ENCODE peak calls at places on chromosome 20, in nine cellular contexts. Q is SK-N-SH, A is cardiac fibroblast, B is neural crest cell, U is NB4, M is transverse colon, V is tibial nerve, N is neural progenitor cell, E is fibroblast of the aortic adventitia. K is an unnamed sample.
A peak's percentile ranks its signal among the peaks of the same experiment; 100 is the strongest.

GRCh38 chr20:24102290-24102689 is 113.7 kb upstream of the GGTLC1 start:
- DNase-seq in Q (no peak), A (no peak), B (no peak), U (peak; percentile 64), M (no peak), V (no peak), N (peak; percentile 56), E (no peak), K (peak; percentile 22)

GRCh38 chr20:35007413-35007812 is 51.7 kb downstream of the MYH7B start:
- DNase-seq in Q (no peak), A (no peak), B (no peak), U (no peak), M (peak; percentile 2), V (peak; percentile 8), N (no peak), E (no peak), K (no peak)

GRCh38 chr20:20338133-20338730 is 29.7 kb upstream of the INSM1 start:
- DNase-seq in Q (no peak), A (no peak), B (no peak), U (no peak), M (no peak), V (no peak), N (no peak), E (no peak), K (no peak)

GRCh38 chr20:32959351-32960221 is 44.6 kb downstream of the SUN5 start:
- DNase-seq in Q (no peak), A (no peak), B (no peak), U (no peak), M (no peak), V (no peak), N (no peak), E (no peak), K (no peak)

GRCh38 chr20:62048346-62048761 is 17.3 kb downstream of the TAF4 start:
- DNase-seq in Q (no peak), A (no peak), B (no peak), U (no peak), M (no peak), V (no peak), N (no peak), E (no peak), K (no peak)

GRCh38 chr20:25040438-25040831 is 17.5 kb downstream of the ACSS1 start:
- DNase-seq in Q (no peak), A (peak; percentile 93), B (no peak), U (no peak), M (peak; percentile 48), V (peak; percentile 48), N (no peak), E (peak; percentile 93), K (no peak)

GRCh38 chr20:64265201-64265600 is 9.7 kb downstream of the PCMTD2 start:
- DNase-seq in Q (no peak), A (no peak), B (no peak), U (no peak), M (no peak), V (no peak), N (no peak), E (no peak), K (no peak)

GRCh38 chr20:7637184-7637583 is 303.1 kb downstream of the HAO1 start:
- DNase-seq in Q (no peak), A (peak; percentile 11), B (no peak), U (no peak), M (no peak), V (no peak), N (no peak), E (peak; percentile 50), K (peak; percentile 7)

GRCh38 chr20:63273635-63274380 is 1.2 kb downstream of the ARFGAP1 start:
- DNase-seq in Q (no peak), A (peak; percentile 48), B (no peak), U (peak; percentile 55), M (no peak), V (no peak), N (peak; percentile 28), E (peak; percentile 67), K (peak; percentile 55)

GRCh38 chr20:2349801-2350200 is 30.9 kb upstream of the TGM6 start:
- DNase-seq in Q (no peak), A (peak; percentile 13), B (no peak), U (no peak), M (no peak), V (no peak), N (no peak), E (peak; percentile 17), K (no peak)

GRCh38 chr20:48616481-48616880 is 211.3 kb downstream of the PREX1 start:
- DNase-seq in Q (no peak), A (no peak), B (no peak), U (no peak), M (no peak), V (no peak), N (no peak), E (no peak), K (no peak)

GRCh38 chr20:25178563-25179438 is 16.7 kb upstream of the ENTPD6 start:
- DNase-seq in Q (peak; percentile 65), A (peak; percentile 89), B (no peak), U (peak; percentile 56), M (no peak), V (no peak), N (peak; percentile 71), E (peak; percentile 96), K (peak; percentile 98)

GRCh38 chr20:34791289-34792020 is 34.0 kb downstream of the NCOA6 start:
- DNase-seq in Q (no peak), A (peak; percentile 70), B (no peak), U (peak; percentile 59), M (no peak), V (no peak), N (peak; percentile 28), E (peak; percentile 92), K (no peak)

GRCh38 chr20:1949711-1950110 is 44.1 kb downstream of the PDYN start:
- DNase-seq in Q (peak; percentile 44), A (no peak), B (no peak), U (no peak), M (no peak), V (no peak), N (no peak), E (no peak), K (no peak)

GRCh38 chr20:4689224-4689623 is 32.5 kb upstream of the PRND start:
- DNase-seq in Q (no peak), A (no peak), B (no peak), U (peak; percentile 39), M (no peak), V (no peak), N (no peak), E (no peak), K (no peak)

GRCh38 chr20:24825591-24825990 is 123.5 kb upstream of the CST7 start:
- DNase-seq in Q (no peak), A (no peak), B (no peak), U (no peak), M (no peak), V (no peak), N (no peak), E (no peak), K (no peak)

GRCh38 chr20:24580855-24581254 is 111.4 kb downstream of the SYNDIG1 start:
- DNase-seq in Q (no peak), A (no peak), B (no peak), U (no peak), M (no peak), V (no peak), N (no peak), E (no peak), K (no peak)

GRCh38 chr20:40797425-40797824 is 108.4 kb upstream of the MAFB start:
- DNase-seq in Q (no peak), A (peak; percentile 28), B (no peak), U (peak; percentile 22), M (no peak), V (no peak), N (peak; percentile 38), E (peak; percentile 55), K (peak; percentile 19)

GRCh38 chr20:20010639-20011500 is 6.3 kb upstream of the NAA20 start:
- DNase-seq in Q (no peak), A (peak; percentile 45), B (no peak), U (no peak), M (no peak), V (no peak), N (no peak), E (peak; percentile 25), K (no peak)

GRCh38 chr20:25579081-25579770 is 6.1 kb downstream of the NINL start:
- DNase-seq in Q (no peak), A (no peak), B (no peak), U (no peak), M (no peak), V (no peak), N (peak; percentile 17), E (no peak), K (no peak)

GRCh38 chr20:32678948-32679347 is 5.2 kb upstream of the C20orf203 start:
- DNase-seq in Q (no peak), A (peak; percentile 44), B (no peak), U (no peak), M (no peak), V (no peak), N (no peak), E (peak; percentile 22), K (no peak)

GRCh38 chr20:58595167-58595566 is 55.9 kb upstream of the STX16 start:
- DNase-seq in Q (no peak), A (no peak), B (no peak), U (no peak), M (no peak), V (no peak), N (no peak), E (no peak), K (no peak)
- TF ChIP-seq CTCF in Q (no peak), A (no peak), B (no peak), U (no peak), M (no peak), V (no peak), N (no peak), E (no peak), K (no peak)

GRCh38 chr20:419556-420168 is 11.6 kb downstream of the RBCK1 start:
- DNase-seq in Q (no peak), A (no peak), B (no peak), U (no peak), M (peak; percentile 91), V (no peak), N (no peak), E (no peak), K (no peak)
- TF ChIP-seq CTCF in Q (no peak), A (no peak), B (no peak), U (no peak), M (peak; percentile 9), V (no peak), N (no peak), E (no peak), K (no peak)

DNA sequence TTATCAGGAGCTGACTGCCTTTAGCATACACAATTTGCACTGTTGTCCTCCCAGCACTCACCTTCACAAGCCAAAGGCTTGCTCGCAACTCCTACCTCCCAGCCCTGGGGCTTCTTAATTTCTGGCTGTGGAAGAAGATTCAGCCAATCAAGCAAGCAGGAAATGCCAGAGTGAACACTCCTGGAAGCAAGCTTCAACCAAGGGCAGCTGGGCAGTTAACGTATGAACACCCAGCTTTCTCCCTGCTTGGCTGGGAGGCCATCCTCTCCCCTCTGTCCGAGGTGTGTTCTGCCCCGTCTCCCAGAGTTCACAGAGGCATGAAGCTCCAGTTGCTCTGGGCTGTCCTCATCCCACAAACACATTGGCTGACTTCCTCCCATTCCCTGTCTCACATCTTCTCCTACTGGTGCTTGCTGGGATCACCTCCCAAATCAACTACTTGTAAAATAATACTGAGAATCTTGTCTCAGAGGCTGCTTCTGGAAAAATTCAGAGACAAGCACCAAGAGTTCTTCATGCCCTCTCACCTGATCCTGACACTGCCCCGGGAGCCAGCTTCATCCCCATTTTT is 15.3 kb upstream of the SRSF6 start:
- DNase-seq in Q (no peak), A (peak; percentile 35), B (no peak), U (no peak), M (no peak), V (no peak), N (no peak), E (no peak), K (no peak)
- TF ChIP-seq CTCF in Q (peak; percentile 18), A (peak; percentile 32), B (no peak), U (no peak), M (no peak), V (no peak), N (peak; percentile 21), E (peak; percentile 41), K (no peak)

GRCh38 chr20:37781626-37782025 is 87.8 kb downstream of the CTNNBL1 start:
- DNase-seq in Q (no peak), A (no peak), B (no peak), U (peak; percentile 36), M (no peak), V (no peak), N (no peak), E (no peak), K (peak; percentile 48)
- TF ChIP-seq CTCF in Q (no peak), A (no peak), B (no peak), U (no peak), M (no peak), V (no peak), N (no peak), E (no peak), K (no peak)

K was measured in epithelial cell of esophagus.